ENCODE peak calls at places on chromosomes 7 and 10, in ten cellular contexts. P is left ventricle myocardium inferior, V is HT1080, M is endothelial cell, A is NCI-H1092, C is GM18507, E is M059J, U is globus pallidus, Q is COR-L47, B is NCI-H446 treated with DMSO at 0.1 percent for 48 hours. W is an unnamed sample.
A peak's percentile ranks its signal among the peaks of the same experiment; 100 is the strongest.

GRCh38 chr10:3906511-3907111 is 121.6 kb upstream of the KLF6 start:
- DNase-seq in P (no peak), V (no peak), M (no peak), A (no peak), C (no peak), E (peak; percentile 79), U (no peak), Q (no peak), B (no peak), W (no peak)

GRCh38 chr7:1920266-1920681 is 250.2 kb downstream of the ELFN1 start:
- DNase-seq in P (no peak), V (no peak), M (no peak), A (no peak), C (no peak), E (no peak), U (no peak), Q (no peak), B (no peak), W (peak; percentile 63)

GRCh38 chr10:127278001-127278400 is 81.6 kb upstream of the INSYN2A start:
- DNase-seq in P (no peak), V (no peak), M (no peak), A (peak; percentile 71), C (no peak), E (peak; percentile 77), U (no peak), Q (no peak), B (no peak), W (no peak)

GRCh38 chr10:113139695-113140094 is 189.6 kb downstream of the TCF7L2 start:
- DNase-seq in P (no peak), V (no peak), M (no peak), A (no peak), C (no peak), E (no peak), U (no peak), Q (no peak), B (no peak), W (no peak)

GRCh38 chr7:77338260-77338659 is 77.9 kb downstream of the GSAP start:
- DNase-seq in P (no peak), V (no peak), M (no peak), A (no peak), C (no peak), E (no peak), U (no peak), Q (no peak), B (no peak), W (no peak)

GRCh38 chr7:113698556-113699220 is 220.1 kb downstream of the PPP1R3A start:
- DNase-seq in P (no peak), V (peak; percentile 37), M (peak; percentile 11), A (no peak), C (no peak), E (peak; percentile 30), U (peak; percentile 8), Q (peak; percentile 15), B (peak; percentile 30), W (no peak)

GRCh38 chr10:57457972-57458512 is 809.7 kb downstream of the IPMK start:
- DNase-seq in P (no peak), V (no peak), M (no peak), A (no peak), C (no peak), E (no peak), U (no peak), Q (no peak), B (no peak), W (no peak)

GRCh38 chr10:117653170-117653515 is 110.6 kb downstream of the EMX2 start:
- DNase-seq in P (no peak), V (peak; percentile 96), M (no peak), A (no peak), C (peak; percentile 65), E (peak; percentile 90), U (no peak), Q (no peak), B (no peak), W (peak; percentile 44)

GRCh38 chr10:86087716-86088115 is 278.9 kb downstream of the GRID1 start:
- DNase-seq in P (no peak), V (no peak), M (no peak), A (no peak), C (no peak), E (no peak), U (peak; percentile 92), Q (no peak), B (no peak), W (no peak)

GRCh38 chr10:120423350-120424197 is 33.5 kb upstream of the PLPP4 start:
- DNase-seq in P (no peak), V (peak; percentile 91), M (peak; percentile 59), A (no peak), C (peak; percentile 26), E (peak; percentile 93), U (peak; percentile 25), Q (peak; percentile 6), B (peak; percentile 61), W (peak; percentile 27)

GRCh38 chr10:60299961-60300883 is 89.5 kb downstream of the ANK3 start:
- DNase-seq in P (peak; percentile 34), V (no peak), M (no peak), A (no peak), C (no peak), E (peak; percentile 70), U (peak; percentile 31), Q (no peak), B (peak; percentile 21), W (no peak)

GRCh38 chr7:105853931-105854419 is 22.4 kb downstream of the ATXN7L1 start:
- DNase-seq in P (no peak), V (no peak), M (peak; percentile 22), A (no peak), C (no peak), E (no peak), U (no peak), Q (no peak), B (peak; percentile 82), W (no peak)

GRCh38 chr7:47482013-47482761 is 99.7 kb downstream of the TNS3 start:
- DNase-seq in P (no peak), V (peak; percentile 97), M (no peak), A (no peak), C (no peak), E (peak; percentile 99), U (no peak), Q (no peak), B (no peak), W (no peak)

GRCh38 chr10:77357611-77358010 is 280.0 kb downstream of the KCNMA1 start:
- DNase-seq in P (no peak), V (peak; percentile 80), M (no peak), A (no peak), C (no peak), E (peak; percentile 72), U (no peak), Q (no peak), B (no peak), W (no peak)

GRCh38 chr7:75905785-75906604 is 9.0 kb upstream of the POR start:
- DNase-seq in P (peak; percentile 53), V (peak; percentile 42), M (peak; percentile 10), A (peak; percentile 72), C (no peak), E (peak; percentile 73), U (peak; percentile 62), Q (peak; percentile 44), B (no peak), W (no peak)

GRCh38 chr10:47406870-47407648 is 23.0 kb upstream of the ZNF488 start:
- DNase-seq in P (no peak), V (peak; percentile 95), M (no peak), A (no peak), C (no peak), E (peak; percentile 99), U (no peak), Q (no peak), B (no peak), W (no peak)

GRCh38 chr7:101804642-101805401 is 12.6 kb upstream of the CUX1 start:
- DNase-seq in P (no peak), V (no peak), M (no peak), A (no peak), C (no peak), E (no peak), U (no peak), Q (no peak), B (no peak), W (no peak)

GRCh38 chr10:16271571-16271970 is 165.2 kb upstream of the PTER start:
- DNase-seq in P (no peak), V (no peak), M (no peak), A (no peak), C (no peak), E (no peak), U (no peak), Q (no peak), B (no peak), W (no peak)

GRCh38 chr7:8386926-8387550 is 46.4 kb upstream of the NXPH1 start:
- DNase-seq in P (no peak), V (peak; percentile 3), M (no peak), A (no peak), C (no peak), E (no peak), U (no peak), Q (no peak), B (no peak), W (no peak)

GRCh38 chr7:138089080-138089901 is 13.0 kb downstream of the AKR1D1 start:
- DNase-seq in P (no peak), V (peak; percentile 71), M (no peak), A (no peak), C (no peak), E (peak; percentile 71), U (no peak), Q (no peak), B (no peak), W (no peak)

GRCh38 chr7:12066561-12066960 is 144.5 kb upstream of the TMEM106B start:
- DNase-seq in P (no peak), V (peak; percentile 69), M (no peak), A (no peak), C (no peak), E (peak; percentile 72), U (no peak), Q (no peak), B (no peak), W (no peak)